ENCODE peak calls at places on chromosomes 7 and 10, in five cellular contexts. One of them, this sample, is unnamed.

GRCh38 chr7:30251708-30252329 is 32.6 kb upstream of the ZNRF2 start:
- DNase-seq in OCI-LY7: no peak
- DNase-seq in PC-3: no peak
- DNase-seq in HCT116: no peak
- DNase-seq in GM23338: no peak
- DNase-seq in this sample: no peak

GRCh38 chr10:14588084-14588937 is 186.4 kb downstream of the FAM107B start:
- DNase-seq in OCI-LY7: no peak
- DNase-seq in PC-3: peak
- DNase-seq in HCT116: no peak
- DNase-seq in GM23338: no peak
- DNase-seq in this sample: peak

GRCh38 chr10:132037676-132037975 is 28.1 kb upstream of the JAKMIP3 start:
- DNase-seq in OCI-LY7: no peak
- DNase-seq in PC-3: no peak
- DNase-seq in HCT116: no peak
- DNase-seq in GM23338: peak
- DNase-seq in this sample: no peak

GRCh38 chr7:134780166-134780853 is 876 bp downstream of the CALD1 start:
- DNase-seq in OCI-LY7: no peak
- DNase-seq in PC-3: no peak
- DNase-seq in HCT116: no peak
- DNase-seq in GM23338: no peak
- DNase-seq in this sample: peak

GRCh38 chr7:152366662-152367061 is 69.1 kb downstream of the KMT2C start:
- DNase-seq in OCI-LY7: no peak
- DNase-seq in PC-3: no peak
- DNase-seq in HCT116: no peak
- DNase-seq in GM23338: no peak
- DNase-seq in this sample: no peak

GRCh38 chr7:148332191-148332590 is 258.4 kb upstream of the C7orf33 start:
- DNase-seq in OCI-LY7: no peak
- DNase-seq in PC-3: peak
- DNase-seq in HCT116: no peak
- DNase-seq in GM23338: no peak
- DNase-seq in this sample: no peak

GRCh38 chr7:1900847-1901246 is 230.8 kb downstream of the ELFN1 start:
- DNase-seq in OCI-LY7: no peak
- DNase-seq in PC-3: no peak
- DNase-seq in HCT116: no peak
- DNase-seq in GM23338: no peak
- DNase-seq in this sample: no peak

GRCh38 chr10:90969947-90970673 is 49.2 kb upstream of the ANKRD1 start:
- DNase-seq in OCI-LY7: no peak
- DNase-seq in PC-3: peak
- DNase-seq in HCT116: no peak
- DNase-seq in GM23338: no peak
- DNase-seq in this sample: peak

GRCh38 chr7:3063016-3063753 is 19.5 kb upstream of the CARD11 start:
- DNase-seq in OCI-LY7: no peak
- DNase-seq in PC-3: peak
- DNase-seq in HCT116: no peak
- DNase-seq in GM23338: no peak
- DNase-seq in this sample: no peak

GRCh38 chr7:24731313-24731712 is 26.0 kb downstream of the GSDME start:
- DNase-seq in OCI-LY7: no peak
- DNase-seq in PC-3: no peak
- DNase-seq in HCT116: no peak
- DNase-seq in GM23338: no peak
- DNase-seq in this sample: no peak

GRCh38 chr10:78199759-78200158 is 166.1 kb downstream of the RPS24 start:
- DNase-seq in OCI-LY7: no peak
- DNase-seq in PC-3: no peak
- DNase-seq in HCT116: no peak
- DNase-seq in GM23338: no peak
- DNase-seq in this sample: no peak

GRCh38 chr10:77738496-77739158 is 101.0 kb upstream of the KCNMA1 start:
- DNase-seq in OCI-LY7: no peak
- DNase-seq in PC-3: peak
- DNase-seq in HCT116: no peak
- DNase-seq in GM23338: no peak
- DNase-seq in this sample: no peak

GRCh38 chr7:49453486-49453885 is 320.0 kb upstream of the VWC2 start:
- DNase-seq in OCI-LY7: no peak
- DNase-seq in PC-3: no peak
- DNase-seq in HCT116: no peak
- DNase-seq in GM23338: no peak
- DNase-seq in this sample: no peak

GRCh38 chr10:71176661-71177060 is 35.7 kb upstream of the UNC5B start:
- DNase-seq in OCI-LY7: no peak
- DNase-seq in PC-3: no peak
- DNase-seq in HCT116: no peak
- DNase-seq in GM23338: peak
- DNase-seq in this sample: no peak
- TF ChIP-seq EZH2phosphoT487 in OCI-LY7: no peak
- TF ChIP-seq EZH2phosphoT487 in PC-3: no peak
- TF ChIP-seq EZH2phosphoT487 in HCT116: no peak
- TF ChIP-seq EZH2phosphoT487 in GM23338: no peak
- TF ChIP-seq EZH2phosphoT487 in this sample: no peak

GRCh38 chr7:69640216-69640615 is 41.9 kb downstream of the AUTS2 start:
- DNase-seq in OCI-LY7: no peak
- DNase-seq in PC-3: no peak
- DNase-seq in HCT116: no peak
- DNase-seq in GM23338: no peak
- DNase-seq in this sample: no peak
- TF ChIP-seq EZH2phosphoT487 in OCI-LY7: no peak
- TF ChIP-seq EZH2phosphoT487 in PC-3: no peak
- TF ChIP-seq EZH2phosphoT487 in HCT116: no peak
- TF ChIP-seq EZH2phosphoT487 in GM23338: no peak
- TF ChIP-seq EZH2phosphoT487 in this sample: no peak

GRCh38 chr10:114604357-114605129 is 53.5 kb downstream of the ABLIM1 start:
- DNase-seq in OCI-LY7: no peak
- DNase-seq in PC-3: no peak
- DNase-seq in HCT116: no peak
- DNase-seq in GM23338: no peak
- DNase-seq in this sample: peak

GRCh38 chr10:114603303-114603702 is 54.8 kb downstream of the ABLIM1 start:
- DNase-seq in OCI-LY7: no peak
- DNase-seq in PC-3: no peak
- DNase-seq in HCT116: no peak
- DNase-seq in GM23338: no peak
- DNase-seq in this sample: no peak

GRCh38 chr10:114607358-114607998 is 50.6 kb downstream of the ABLIM1 start:
- DNase-seq in OCI-LY7: no peak
- DNase-seq in PC-3: peak
- DNase-seq in HCT116: no peak
- DNase-seq in GM23338: no peak
- DNase-seq in this sample: peak

GRCh38 chr10:114603943-114604342 is 54.1 kb downstream of the ABLIM1 start:
- DNase-seq in OCI-LY7: no peak
- DNase-seq in PC-3: peak
- DNase-seq in HCT116: no peak
- DNase-seq in GM23338: no peak
- DNase-seq in this sample: no peak

GRCh38 chr10:114605155-114605797 is 52.8 kb downstream of the ABLIM1 start:
- DNase-seq in OCI-LY7: no peak
- DNase-seq in PC-3: no peak
- DNase-seq in HCT116: no peak
- DNase-seq in GM23338: no peak
- DNase-seq in this sample: no peak
- TF ChIP-seq EZH2phosphoT487 in OCI-LY7: no peak
- TF ChIP-seq EZH2phosphoT487 in PC-3: no peak
- TF ChIP-seq EZH2phosphoT487 in HCT116: no peak
- TF ChIP-seq EZH2phosphoT487 in GM23338: no peak
- TF ChIP-seq EZH2phosphoT487 in this sample: no peak

GRCh38 chr7:37142943-37143342 is 305.7 kb downstream of the ELMO1 start:
- DNase-seq in OCI-LY7: no peak
- DNase-seq in PC-3: no peak
- DNase-seq in HCT116: no peak
- DNase-seq in GM23338: no peak
- DNase-seq in this sample: no peak

GRCh38 chr7:37149019-37149814 is 299.4 kb downstream of the ELMO1 start:
- DNase-seq in OCI-LY7: no peak
- DNase-seq in PC-3: no peak
- DNase-seq in HCT116: no peak
- DNase-seq in GM23338: no peak
- DNase-seq in this sample: no peak

GRCh38 chr7:37150180-37150579 is 298.5 kb downstream of the ELMO1 start:
- DNase-seq in OCI-LY7: no peak
- DNase-seq in PC-3: no peak
- DNase-seq in HCT116: no peak
- DNase-seq in GM23338: no peak
- DNase-seq in this sample: no peak

GRCh38 chr7:37141742-37142141 is 306.9 kb downstream of the ELMO1 start:
- DNase-seq in OCI-LY7: no peak
- DNase-seq in PC-3: no peak
- DNase-seq in HCT116: no peak
- DNase-seq in GM23338: no peak
- DNase-seq in this sample: no peak

DNA sequence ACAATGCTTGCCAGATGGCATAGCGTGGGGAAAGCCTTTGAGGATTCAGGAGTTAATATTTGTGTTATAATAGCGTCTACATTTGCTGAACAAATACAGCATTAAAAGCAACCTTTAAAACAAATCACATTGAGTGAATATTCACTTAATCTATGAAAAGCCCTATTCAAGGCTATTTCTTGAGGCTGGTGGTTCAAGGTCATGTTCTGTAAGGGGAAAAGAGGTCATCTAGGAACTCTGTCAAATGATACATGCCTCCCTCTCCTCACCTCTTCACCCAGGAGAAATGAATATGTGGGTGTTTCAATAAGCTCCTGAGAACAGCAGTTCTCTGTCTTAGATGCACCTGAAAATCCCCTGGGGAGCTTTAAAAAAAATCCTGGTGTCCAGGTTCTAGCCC is 303.0 kb downstream of the ELMO1 start:
- DNase-seq in OCI-LY7: no peak
- DNase-seq in PC-3: no peak
- DNase-seq in HCT116: no peak
- DNase-seq in GM23338: no peak
- DNase-seq in this sample: no peak
- TF ChIP-seq EZH2phosphoT487 in OCI-LY7: no peak
- TF ChIP-seq EZH2phosphoT487 in PC-3: no peak
- TF ChIP-seq EZH2phosphoT487 in HCT116: no peak
- TF ChIP-seq EZH2phosphoT487 in GM23338: no peak
- TF ChIP-seq EZH2phosphoT487 in this sample: no peak

DNA sequence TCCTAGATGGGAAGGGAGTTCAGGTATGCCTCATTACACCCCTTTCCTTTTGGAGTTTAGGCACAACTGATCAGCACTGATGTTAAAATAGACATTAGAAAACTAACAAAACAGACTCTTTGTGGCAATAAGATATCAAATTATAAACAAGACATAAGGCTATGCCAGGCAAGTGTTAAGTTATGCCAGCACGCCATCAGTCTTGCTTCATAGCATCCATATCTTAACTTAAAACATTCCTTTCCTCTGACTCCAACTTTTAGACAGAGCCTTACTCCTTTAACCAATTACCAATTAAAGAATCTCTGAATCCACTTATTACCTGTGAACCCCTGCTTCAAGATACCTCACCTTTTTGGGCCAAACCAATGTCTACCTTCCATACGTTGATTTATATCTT is 126.2 kb upstream of the ETV1 start:
- DNase-seq in OCI-LY7: no peak
- DNase-seq in PC-3: no peak
- DNase-seq in HCT116: no peak
- DNase-seq in GM23338: no peak
- DNase-seq in this sample: no peak
- TF ChIP-seq EZH2phosphoT487 in OCI-LY7: no peak
- TF ChIP-seq EZH2phosphoT487 in PC-3: no peak
- TF ChIP-seq EZH2phosphoT487 in HCT116: no peak
- TF ChIP-seq EZH2phosphoT487 in GM23338: no peak
- TF ChIP-seq EZH2phosphoT487 in this sample: no peak

This sample was measured in GM23248.